ENCODE peak calls at places on chromosomes 4 and X, in eight cellular contexts. E is right cardiac atrium, X is psoas muscle, D is coronary artery, P is heart right ventricle, R is left lung, H is brain microvascular endothelial cell, J is mesendoderm. U is an unnamed sample.

GRCh38 chrX:11908371-11908770 is 150.3 kb downstream of the MSL3 start:
- DNase-seq in H (peak; percentile 9), J (peak; percentile 47), D (no peak), P (no peak), R (no peak), X (no peak), E (no peak), U (no peak)

GRCh38 chr4:83875437-83875836 is 339.5 kb downstream of the GPAT3 start:
- DNase-seq in D (no peak), E (no peak), H (no peak), P (no peak), J (peak; percentile 43), X (no peak), R (no peak), U (no peak)

GRCh38 chr4:68708566-68708965 is 38.1 kb upstream of the UGT2B15 start:
- DNase-seq in X (no peak), R (no peak), D (no peak), H (no peak), E (no peak), J (peak; percentile 20), P (no peak), U (no peak)

GRCh38 chr4:109022941-109023340 is 260.1 kb upstream of the ETNPPL start:
- DNase-seq in E (no peak), J (no peak), X (no peak), D (no peak), H (no peak), R (no peak), P (no peak), U (no peak)

GRCh38 chr4:8117278-8117682 is 41.3 kb downstream of the ABLIM2 start:
- DNase-seq in J (peak; percentile 89), R (no peak), P (peak; percentile 41), E (peak; percentile 78), D (no peak), H (peak; percentile 37), X (peak; percentile 84), U (peak; percentile 52)

GRCh38 chrX:142149919-142150318 is 55.2 kb downstream of the MAGEC2 start:
- DNase-seq in R (no peak), H (no peak), E (no peak), D (no peak), P (no peak), J (no peak), X (no peak), U (no peak)

GRCh38 chr4:123856689-123857545 is 460.3 kb downstream of the SPRY1 start:
- DNase-seq in H (peak; percentile 34), R (no peak), E (peak; percentile 74), P (peak; percentile 62), X (no peak), J (peak; percentile 86), D (no peak), U (peak; percentile 54)

GRCh38 chr4:70927502-70928139 is 25.5 kb downstream of the MOB1B start:
- DNase-seq in E (no peak), X (no peak), D (no peak), R (no peak), J (no peak), P (no peak), H (no peak), U (no peak)

GRCh38 chrX:19593684-19594083 is 78.4 kb upstream of the MAP3K15 start:
- DNase-seq in D (no peak), X (no peak), P (peak; percentile 25), E (no peak), H (peak; percentile 16), J (peak; percentile 36), R (no peak), U (no peak)

GRCh38 chr4:1250527-1250812 is 1.5 kb upstream of the CTBP1 start:
- DNase-seq in R (no peak), E (peak; percentile 53), P (no peak), J (no peak), D (peak; percentile 72), X (peak; percentile 13), H (no peak), U (no peak)

GRCh38 chrX:141791856-141792255 is 46.3 kb upstream of the MAGEC3 start:
- DNase-seq in X (no peak), H (no peak), E (no peak), P (no peak), R (no peak), J (no peak), D (no peak), U (no peak)

GRCh38 chr4:176150704-176151103 is 44.7 kb downstream of the SPATA4 start:
- DNase-seq in J (no peak), X (no peak), E (no peak), P (no peak), R (no peak), D (no peak), H (no peak), U (no peak)

GRCh38 chr4:1231637-1232360 is 17.1 kb downstream of the CTBP1 start:
- DNase-seq in H (no peak), J (no peak), X (no peak), R (no peak), P (no peak), D (no peak), E (peak; percentile 40), U (no peak)

GRCh38 chrX:26871967-26872366 is 591.2 kb downstream of the PPP4R3C start:
- DNase-seq in X (no peak), P (no peak), H (no peak), E (no peak), R (no peak), J (no peak), D (no peak), U (no peak)

GRCh38 chr4:37762294-37763163 is 64.0 kb upstream of the PGM2 start:
- DNase-seq in J (peak; percentile 47), D (no peak), R (no peak), P (no peak), E (no peak), X (no peak), H (peak; percentile 52), U (no peak)

GRCh38 chr4:76197971-76198410 is 15.6 kb downstream of the SCARB2 start:
- DNase-seq in X (peak; percentile 55), E (peak; percentile 81), J (no peak), D (no peak), R (peak; percentile 76), H (peak; percentile 71), P (no peak), U (peak; percentile 39)

GRCh38 chr4:76192221-76192620 is 21.4 kb downstream of the SCARB2 start:
- DNase-seq in R (no peak), J (no peak), E (no peak), H (no peak), P (no peak), D (no peak), X (no peak), U (no peak)

GRCh38 chr4:76197001-76197743 is 16.5 kb downstream of the SCARB2 start:
- DNase-seq in D (no peak), P (no peak), J (no peak), H (peak; percentile 34), R (no peak), X (no peak), E (no peak), U (no peak)

GRCh38 chr4:76194325-76194724 is 19.3 kb downstream of the SCARB2 start:
- DNase-seq in H (peak; percentile 94), J (no peak), D (no peak), P (no peak), R (peak; percentile 43), E (no peak), X (no peak), U (peak; percentile 68)

DNA sequence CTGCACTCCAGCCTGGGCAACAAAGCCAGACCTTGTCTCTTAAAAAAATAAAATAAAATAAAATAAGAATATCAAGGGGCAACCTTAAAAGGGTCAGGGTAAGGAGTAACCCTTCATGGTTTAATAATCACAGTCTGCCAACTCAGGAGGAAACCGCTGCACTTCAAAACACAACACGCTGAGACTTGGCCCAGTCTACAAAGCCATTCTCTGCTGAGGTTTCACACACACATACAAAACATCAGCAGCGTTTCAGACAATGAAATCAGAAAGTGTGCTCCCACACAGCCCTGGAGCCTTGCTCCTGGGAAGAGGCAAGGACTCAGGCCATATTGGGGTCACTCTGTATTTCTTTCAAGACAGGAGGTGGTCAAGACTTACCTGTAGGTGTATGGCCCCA is 18.3 kb downstream of the SCARB2 start:
- DNase-seq in X (no peak), R (no peak), H (no peak), P (no peak), E (no peak), D (no peak), J (no peak), U (no peak)
- H3K4me3 ChIP-seq in X (no peak overlapping the region), R (no peak overlapping the region), H (no peak overlapping the region), P (no peak overlapping the region), E (no peak overlapping the region), D (no peak overlapping the region), J (no peak overlapping the region), U (no peak overlapping the region)

DNA sequence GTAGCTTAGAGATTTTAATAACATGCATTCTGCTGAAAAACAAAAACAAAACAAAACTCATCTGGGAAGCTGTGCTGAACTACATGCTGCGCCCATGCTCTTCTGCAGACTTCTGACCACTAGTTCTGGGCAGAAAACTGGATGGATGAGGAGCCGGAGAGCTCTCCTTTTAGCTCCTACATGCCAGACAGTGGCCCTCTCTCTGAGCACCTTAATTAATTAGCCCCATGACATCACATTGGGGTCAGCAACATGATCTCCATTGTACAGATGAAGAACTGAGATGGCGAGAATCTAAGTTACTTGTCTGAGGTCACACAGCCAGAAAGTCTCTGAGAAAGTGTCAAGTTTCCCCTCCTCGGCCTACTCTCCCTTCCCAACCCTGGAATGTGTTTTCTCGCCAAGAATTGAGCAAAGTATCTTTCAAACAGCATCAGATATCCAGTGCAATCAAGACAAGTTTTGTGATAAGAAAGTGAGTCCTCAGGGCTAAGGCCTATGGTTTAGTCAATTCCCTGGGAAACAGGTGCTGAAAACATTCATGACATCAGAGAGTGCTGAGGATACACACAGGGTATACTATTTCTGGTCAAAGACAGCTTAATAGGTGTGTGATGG is 21.6 kb downstream of the SCD5 start:
- DNase-seq in R (no peak), E (no peak), X (no peak), J (no peak), D (no peak), H (peak; percentile 81), P (no peak), U (no peak)
- H3K27ac ChIP-seq in R (no peak overlapping the region), E (no peak overlapping the region), X (no peak overlapping the region), J (no peak overlapping the region), D (no peak overlapping the region), H (peak overlapping the region; percentile 59), P (no peak overlapping the region), U (peak overlapping the region; percentile 63)

DNA sequence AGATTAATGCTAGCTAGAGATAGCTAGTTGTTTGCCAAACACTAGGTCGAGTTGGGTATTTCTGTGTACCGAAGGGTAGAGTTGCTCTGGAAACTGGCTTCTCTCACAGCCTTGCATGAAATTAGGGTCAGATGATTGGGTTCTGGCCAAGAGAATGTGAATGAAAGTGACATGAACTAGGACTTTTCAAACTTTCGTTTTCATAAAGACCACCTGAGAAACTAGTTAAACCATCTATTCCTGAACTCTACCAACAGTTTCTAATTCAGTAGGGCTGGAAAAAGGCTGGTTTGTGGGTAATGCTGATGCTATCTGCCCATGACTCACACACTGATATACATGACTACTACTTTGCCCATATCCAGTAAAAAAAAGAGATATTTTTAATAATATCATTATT is 157.6 kb downstream of the GASK1B start:
- DNase-seq in R (no peak), H (peak; percentile 73), E (no peak), X (no peak), J (no peak), D (no peak), P (no peak), U (no peak)
- H3K4me3 ChIP-seq in R (no peak overlapping the region), H (no peak overlapping the region), E (no peak overlapping the region), X (no peak overlapping the region), J (no peak overlapping the region), D (no peak overlapping the region), P (no peak overlapping the region), U (peak overlapping the region; percentile 7)

DNA sequence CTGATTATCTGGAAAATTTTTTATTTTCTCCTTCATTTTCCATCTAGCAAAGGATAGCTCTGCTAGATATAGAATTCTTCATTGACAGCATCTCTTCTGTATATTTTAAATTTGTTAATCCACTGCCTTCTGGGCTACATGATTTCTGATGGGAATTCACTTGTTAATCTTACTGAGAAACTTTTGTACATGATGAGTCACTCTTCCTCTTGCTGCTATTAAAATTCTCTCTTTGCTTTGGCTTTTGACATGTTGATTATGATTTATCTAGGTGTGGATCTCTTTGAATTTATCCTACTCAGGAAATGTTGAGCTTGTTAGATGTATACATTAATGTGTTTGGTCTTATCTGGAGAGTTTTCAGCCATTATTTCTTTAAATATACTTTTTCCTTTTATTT is 27.5 kb downstream of the OR13H1 start:
- DNase-seq in P (no peak), E (no peak), X (no peak), H (no peak), J (no peak), D (no peak), R (no peak), U (no peak)
- H3K27ac ChIP-seq in P (no peak overlapping the region), E (no peak overlapping the region), X (no peak overlapping the region), H (no peak overlapping the region), J (no peak overlapping the region), D (no peak overlapping the region), R (no peak overlapping the region), U (no peak overlapping the region)